ENCODE peak calls at places on chromosomes 2 and 18, in seven cellular contexts. One of them, this sample, is unnamed.
A peak's percentile ranks its signal among the peaks of the same experiment; 100 is the strongest.

GRCh38 chr18:5584751-5585417 is 41.1 kb upstream of the EPB41L3 start:
- DNase-seq in AG04449: no peak
- DNase-seq in cardiac muscle cell: peak; percentile 56
- DNase-seq in cardiac fibroblast: peak; percentile 68
- DNase-seq in aorta: no peak
- DNase-seq in endothelial cell of umbilical vein: peak; percentile 29
- DNase-seq in spleen: no peak
- DNase-seq in this sample: no peak

GRCh38 chr2:219398721-219399333 is 11.1 kb upstream of the DNPEP start:
- DNase-seq in AG04449: no peak
- DNase-seq in cardiac muscle cell: no peak
- DNase-seq in cardiac fibroblast: peak; percentile 21
- DNase-seq in aorta: no peak
- DNase-seq in endothelial cell of umbilical vein: no peak
- DNase-seq in spleen: no peak
- DNase-seq in this sample: no peak

GRCh38 chr18:4851301-4851700 is 345.8 kb downstream of the AKAIN1 start:
- DNase-seq in AG04449: no peak
- DNase-seq in cardiac muscle cell: no peak
- DNase-seq in cardiac fibroblast: no peak
- DNase-seq in aorta: no peak
- DNase-seq in endothelial cell of umbilical vein: no peak
- DNase-seq in spleen: no peak
- DNase-seq in this sample: no peak

GRCh38 chr18:50341443-50341842 is 33.4 kb upstream of the SKA1 start:
- DNase-seq in AG04449: no peak
- DNase-seq in cardiac muscle cell: no peak
- DNase-seq in cardiac fibroblast: no peak
- DNase-seq in aorta: no peak
- DNase-seq in endothelial cell of umbilical vein: no peak
- DNase-seq in spleen: no peak
- DNase-seq in this sample: no peak

GRCh38 chr18:74507120-74507881 is 11.1 kb downstream of the CNDP2 start:
- DNase-seq in AG04449: no peak
- DNase-seq in cardiac muscle cell: no peak
- DNase-seq in cardiac fibroblast: no peak
- DNase-seq in aorta: no peak
- DNase-seq in endothelial cell of umbilical vein: no peak
- DNase-seq in spleen: peak; percentile 66
- DNase-seq in this sample: no peak

GRCh38 chr2:57888463-57888862 is 158.1 kb upstream of the VRK2 start:
- DNase-seq in AG04449: no peak
- DNase-seq in cardiac muscle cell: no peak
- DNase-seq in cardiac fibroblast: no peak
- DNase-seq in aorta: no peak
- DNase-seq in endothelial cell of umbilical vein: no peak
- DNase-seq in spleen: no peak
- DNase-seq in this sample: no peak

GRCh38 chr2:10202136-10202535 is 79.6 kb downstream of the RRM2 start:
- DNase-seq in AG04449: no peak
- DNase-seq in cardiac muscle cell: peak; percentile 67
- DNase-seq in cardiac fibroblast: no peak
- DNase-seq in aorta: no peak
- DNase-seq in endothelial cell of umbilical vein: no peak
- DNase-seq in spleen: no peak
- DNase-seq in this sample: no peak

GRCh38 chr18:79856119-79857080 is 58.7 kb downstream of the KCNG2 start:
- DNase-seq in AG04449: no peak
- DNase-seq in cardiac muscle cell: peak; percentile 63
- DNase-seq in cardiac fibroblast: peak; percentile 47
- DNase-seq in aorta: peak; percentile 50
- DNase-seq in endothelial cell of umbilical vein: no peak
- DNase-seq in spleen: peak; percentile 75
- DNase-seq in this sample: no peak

GRCh38 chr2:177172034-177172880 is 40.3 kb upstream of the HNRNPA3 start:
- DNase-seq in AG04449: no peak
- DNase-seq in cardiac muscle cell: peak; percentile 73
- DNase-seq in cardiac fibroblast: peak; percentile 87
- DNase-seq in aorta: no peak
- DNase-seq in endothelial cell of umbilical vein: peak; percentile 52
- DNase-seq in spleen: no peak
- DNase-seq in this sample: no peak

GRCh38 chr2:176081993-176082884 is 1.5 kb downstream of the EVX2 start:
- DNase-seq in AG04449: no peak
- DNase-seq in cardiac muscle cell: no peak
- DNase-seq in cardiac fibroblast: no peak
- DNase-seq in aorta: no peak
- DNase-seq in endothelial cell of umbilical vein: no peak
- DNase-seq in spleen: no peak
- DNase-seq in this sample: no peak

GRCh38 chr2:110931648-110932047 is 189.1 kb upstream of the BCL2L11 start:
- DNase-seq in AG04449: peak; percentile 10
- DNase-seq in cardiac muscle cell: peak; percentile 79
- DNase-seq in cardiac fibroblast: peak; percentile 79
- DNase-seq in aorta: no peak
- DNase-seq in endothelial cell of umbilical vein: no peak
- DNase-seq in spleen: no peak
- DNase-seq in this sample: peak; percentile 0

GRCh38 chr18:364221-364620 is 96.4 kb upstream of the THOC1 start:
- DNase-seq in AG04449: peak; percentile 36
- DNase-seq in cardiac muscle cell: peak; percentile 24
- DNase-seq in cardiac fibroblast: no peak
- DNase-seq in aorta: no peak
- DNase-seq in endothelial cell of umbilical vein: no peak
- DNase-seq in spleen: no peak
- DNase-seq in this sample: no peak

GRCh38 chr18:62069556-62069955 is 117.3 kb downstream of the PIGN start:
- DNase-seq in AG04449: no peak
- DNase-seq in cardiac muscle cell: peak; percentile 44
- DNase-seq in cardiac fibroblast: peak; percentile 33
- DNase-seq in aorta: no peak
- DNase-seq in endothelial cell of umbilical vein: no peak
- DNase-seq in spleen: no peak
- DNase-seq in this sample: no peak

GRCh38 chr2:172336681-172337080 is 90.7 kb upstream of the ITGA6 start:
- DNase-seq in AG04449: no peak
- DNase-seq in cardiac muscle cell: no peak
- DNase-seq in cardiac fibroblast: no peak
- DNase-seq in aorta: no peak
- DNase-seq in endothelial cell of umbilical vein: no peak
- DNase-seq in spleen: no peak
- DNase-seq in this sample: no peak

GRCh38 chr2:55351672-55352071 is 68.0 kb downstream of the CCDC88A start:
- DNase-seq in AG04449: no peak
- DNase-seq in cardiac muscle cell: no peak
- DNase-seq in cardiac fibroblast: no peak
- DNase-seq in aorta: no peak
- DNase-seq in endothelial cell of umbilical vein: no peak
- DNase-seq in spleen: no peak
- DNase-seq in this sample: no peak

GRCh38 chr2:133377599-133377998 is 190.7 kb downstream of the NCKAP5 start:
- DNase-seq in AG04449: no peak
- DNase-seq in cardiac muscle cell: no peak
- DNase-seq in cardiac fibroblast: no peak
- DNase-seq in aorta: no peak
- DNase-seq in endothelial cell of umbilical vein: no peak
- DNase-seq in spleen: no peak
- DNase-seq in this sample: no peak

GRCh38 chr2:156908825-156909224 is 348.7 kb upstream of the GALNT5 start:
- DNase-seq in AG04449: peak; percentile 3
- DNase-seq in cardiac muscle cell: peak; percentile 56
- DNase-seq in cardiac fibroblast: peak; percentile 77
- DNase-seq in aorta: no peak
- DNase-seq in endothelial cell of umbilical vein: no peak
- DNase-seq in spleen: no peak
- DNase-seq in this sample: peak; percentile 48

GRCh38 chr2:197191177-197191947 is 119.2 kb downstream of the ANKRD44 start:
- DNase-seq in AG04449: no peak
- DNase-seq in cardiac muscle cell: peak; percentile 58
- DNase-seq in cardiac fibroblast: peak; percentile 64
- DNase-seq in aorta: no peak
- DNase-seq in endothelial cell of umbilical vein: peak; percentile 55
- DNase-seq in spleen: no peak
- DNase-seq in this sample: no peak

GRCh38 chr2:3635171-3636008 is 22.6 kb upstream of the ALLC start:
- DNase-seq in AG04449: no peak
- DNase-seq in cardiac muscle cell: no peak
- DNase-seq in cardiac fibroblast: no peak
- DNase-seq in aorta: peak; percentile 36
- DNase-seq in endothelial cell of umbilical vein: no peak
- DNase-seq in spleen: peak; percentile 76
- DNase-seq in this sample: no peak

GRCh38 chr2:121905201-121905600 is 149.8 kb downstream of the TSN start:
- DNase-seq in AG04449: no peak
- DNase-seq in cardiac muscle cell: no peak
- DNase-seq in cardiac fibroblast: no peak
- DNase-seq in aorta: no peak
- DNase-seq in endothelial cell of umbilical vein: no peak
- DNase-seq in spleen: no peak
- DNase-seq in this sample: no peak

GRCh38 chr2:238286551-238286950 is 1.9 kb downstream of the PER2 start:
- DNase-seq in AG04449: no peak
- DNase-seq in cardiac muscle cell: peak; percentile 80
- DNase-seq in cardiac fibroblast: peak; percentile 94
- DNase-seq in aorta: peak; percentile 80
- DNase-seq in endothelial cell of umbilical vein: no peak
- DNase-seq in spleen: peak; percentile 51
- DNase-seq in this sample: peak; percentile 71

GRCh38 chr2:177252808-177253531 is 11.6 kb downstream of the NFE2L2 start:
- DNase-seq in AG04449: no peak
- DNase-seq in cardiac muscle cell: no peak
- DNase-seq in cardiac fibroblast: no peak
- DNase-seq in aorta: no peak
- DNase-seq in endothelial cell of umbilical vein: no peak
- DNase-seq in spleen: no peak
- DNase-seq in this sample: no peak

GRCh38 chr2:103435010-103435409 is 673.2 kb downstream of the TMEM182 start:
- DNase-seq in AG04449: no peak
- DNase-seq in cardiac muscle cell: no peak
- DNase-seq in cardiac fibroblast: peak; percentile 33
- DNase-seq in aorta: no peak
- DNase-seq in endothelial cell of umbilical vein: no peak
- DNase-seq in spleen: no peak
- DNase-seq in this sample: no peak

GRCh38 chr2:108363048-108363899 is 14.5 kb upstream of the SULT1C4 start:
- DNase-seq in AG04449: no peak
- DNase-seq in cardiac muscle cell: no peak
- DNase-seq in cardiac fibroblast: no peak
- DNase-seq in aorta: no peak
- DNase-seq in endothelial cell of umbilical vein: no peak
- DNase-seq in spleen: no peak
- DNase-seq in this sample: no peak

DNA sequence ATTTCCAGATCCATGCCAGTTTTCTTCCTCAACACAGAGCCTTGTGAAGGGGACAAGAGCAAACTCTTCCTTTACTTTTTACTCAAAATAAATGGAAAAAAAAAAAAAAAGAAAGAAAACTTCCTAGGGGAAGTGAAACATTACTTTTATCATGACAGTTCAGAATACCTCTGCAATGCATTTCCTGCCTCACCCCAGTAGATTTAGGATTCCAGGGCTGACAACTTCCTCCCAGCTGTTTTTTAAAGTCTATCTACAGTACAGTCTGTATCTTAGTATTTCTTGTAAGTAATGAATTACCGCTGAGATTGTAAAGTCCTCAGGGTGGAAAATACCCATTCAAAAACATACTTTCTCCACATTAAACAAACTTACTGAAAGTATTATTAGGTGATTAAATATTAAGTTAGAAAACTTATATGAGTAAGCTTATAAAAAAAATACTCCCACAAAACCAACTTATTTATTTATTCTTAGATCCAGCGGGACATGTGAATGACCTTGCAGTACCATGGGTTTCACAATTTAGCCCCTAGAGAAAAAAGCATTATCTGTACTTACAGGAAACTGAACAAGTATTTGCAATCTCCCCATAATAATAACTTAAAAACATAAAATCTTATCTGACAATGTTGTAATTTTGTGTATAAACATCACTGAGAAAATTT is 117.7 kb downstream of the RBMS1 start:
- DNase-seq in AG04449: no peak
- DNase-seq in cardiac muscle cell: peak; percentile 82
- DNase-seq in cardiac fibroblast: peak; percentile 87
- DNase-seq in aorta: no peak
- DNase-seq in endothelial cell of umbilical vein: peak; percentile 66
- DNase-seq in spleen: no peak
- DNase-seq in this sample: no peak
- H3K4me3 ChIP-seq in AG04449: no peak overlapping the region
- H3K4me3 ChIP-seq in cardiac muscle cell: no peak overlapping the region
- H3K4me3 ChIP-seq in cardiac fibroblast: peak overlapping the region; percentile 16
- H3K4me3 ChIP-seq in aorta: no peak overlapping the region
- H3K4me3 ChIP-seq in endothelial cell of umbilical vein: peak overlapping the region; percentile 22
- H3K4me3 ChIP-seq in spleen: no peak overlapping the region
- H3K4me3 ChIP-seq in this sample: no peak overlapping the region

GRCh38 chr2:134630760-134631159 is 88.0 kb downstream of the TMEM163 start:
- DNase-seq in AG04449: no peak
- DNase-seq in cardiac muscle cell: no peak
- DNase-seq in cardiac fibroblast: no peak
- DNase-seq in aorta: no peak
- DNase-seq in endothelial cell of umbilical vein: no peak
- DNase-seq in spleen: no peak
- DNase-seq in this sample: no peak
- H3K4me3 ChIP-seq in AG04449: no peak overlapping the region
- H3K4me3 ChIP-seq in cardiac muscle cell: no peak overlapping the region
- H3K4me3 ChIP-seq in cardiac fibroblast: no peak overlapping the region
- H3K4me3 ChIP-seq in aorta: no peak overlapping the region
- H3K4me3 ChIP-seq in endothelial cell of umbilical vein: no peak overlapping the region
- H3K4me3 ChIP-seq in spleen: no peak overlapping the region
- H3K4me3 ChIP-seq in this sample: no peak overlapping the region

GRCh38 chr2:223815186-223815883 is 22.0 kb downstream of the AP1S3 start:
- DNase-seq in AG04449: peak; percentile 65
- DNase-seq in cardiac muscle cell: peak; percentile 84
- DNase-seq in cardiac fibroblast: peak; percentile 95
- DNase-seq in aorta: no peak
- DNase-seq in endothelial cell of umbilical vein: peak; percentile 97
- DNase-seq in spleen: no peak
- DNase-seq in this sample: peak; percentile 79
- H3K4me3 ChIP-seq in AG04449: no peak overlapping the region
- H3K4me3 ChIP-seq in cardiac muscle cell: no peak overlapping the region
- H3K4me3 ChIP-seq in cardiac fibroblast: no peak overlapping the region
- H3K4me3 ChIP-seq in aorta: no peak overlapping the region
- H3K4me3 ChIP-seq in endothelial cell of umbilical vein: no peak overlapping the region
- H3K4me3 ChIP-seq in spleen: no peak overlapping the region
- H3K4me3 ChIP-seq in this sample: no peak overlapping the region

DNA sequence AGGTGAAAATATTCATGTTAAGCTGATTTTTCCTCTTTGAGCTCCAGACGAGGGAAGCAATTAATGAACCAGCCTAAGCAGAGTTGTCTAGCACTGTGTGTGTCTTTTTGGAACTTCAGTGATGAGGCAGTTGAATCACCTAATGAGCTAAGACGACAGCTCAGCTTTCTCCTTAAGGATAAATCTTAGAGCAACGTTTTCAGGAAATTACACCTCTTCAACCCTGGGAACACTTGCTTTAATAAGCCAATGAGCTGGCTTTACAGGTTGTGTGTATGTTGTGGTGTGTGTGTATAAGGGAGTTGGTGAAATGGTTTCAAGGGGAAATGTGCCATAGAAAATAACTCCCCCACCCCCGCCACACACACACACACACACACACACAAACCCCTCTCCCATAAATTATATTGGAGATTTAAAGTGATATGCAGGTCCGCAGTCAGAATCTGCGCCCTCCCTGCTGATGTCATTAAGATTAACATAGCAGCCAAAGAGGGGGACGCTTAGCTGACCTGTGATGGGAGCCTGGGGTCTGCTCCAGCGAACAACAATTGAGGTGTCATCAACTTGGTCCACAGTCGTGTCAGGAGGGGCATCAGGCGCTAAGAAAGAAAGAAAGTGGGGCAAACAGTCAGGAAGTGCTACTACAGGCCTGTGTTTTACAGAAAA is 28.1 kb downstream of the FN1 start:
- DNase-seq in AG04449: no peak
- DNase-seq in cardiac muscle cell: no peak
- DNase-seq in cardiac fibroblast: peak; percentile 64
- DNase-seq in aorta: no peak
- DNase-seq in endothelial cell of umbilical vein: no peak
- DNase-seq in spleen: no peak
- DNase-seq in this sample: no peak
- H3K4me3 ChIP-seq in AG04449: no peak overlapping the region
- H3K4me3 ChIP-seq in cardiac muscle cell: no peak overlapping the region
- H3K4me3 ChIP-seq in cardiac fibroblast: no peak overlapping the region
- H3K4me3 ChIP-seq in aorta: no peak overlapping the region
- H3K4me3 ChIP-seq in endothelial cell of umbilical vein: no peak overlapping the region
- H3K4me3 ChIP-seq in spleen: no peak overlapping the region
- H3K4me3 ChIP-seq in this sample: no peak overlapping the region

This sample was measured in AG09309.